ENCODE peak calls at places on chromosomes 6 and 20, in four cellular contexts. One of them, this sample, is unnamed.

GRCh38 chr6:83097204-83097603 is 29.7 kb downstream of the DOP1A start:
- DNase-seq in HepG2: no peak
- DNase-seq in HCT116: no peak
- DNase-seq in K562: no peak
- DNase-seq in this sample: no peak

GRCh38 chr20:12170406-12170805 is 252.7 kb downstream of the BTBD3 start:
- DNase-seq in HCT116: no peak
- DNase-seq in HepG2: no peak
- DNase-seq in K562: no peak
- DNase-seq in this sample: no peak

GRCh38 chr6:55304747-55305146 is 22.5 kb upstream of the GFRAL start:
- DNase-seq in HepG2: no peak
- DNase-seq in K562: no peak
- DNase-seq in HCT116: no peak
- DNase-seq in this sample: no peak

GRCh38 chr6:32177788-32178546 is at the start of gene RNF5:
- DNase-seq in HepG2: peak
- DNase-seq in K562: peak
- DNase-seq in HCT116: peak
- DNase-seq in this sample: peak

GRCh38 chr20:56924976-56925695 is 296.0 kb downstream of the TFAP2C start:
- DNase-seq in K562: no peak
- DNase-seq in HCT116: no peak
- DNase-seq in HepG2: no peak
- DNase-seq in this sample: no peak

GRCh38 chr20:25148181-25148981 is 47.1 kb upstream of the ENTPD6 start:
- DNase-seq in K562: no peak
- DNase-seq in HCT116: no peak
- DNase-seq in HepG2: no peak
- DNase-seq in this sample: no peak

GRCh38 chr6:144416244-144416643 is 131.1 kb downstream of the UTRN start:
- DNase-seq in K562: no peak
- DNase-seq in HCT116: no peak
- DNase-seq in HepG2: no peak
- DNase-seq in this sample: no peak

GRCh38 chr6:25178336-25178735 is 100.8 kb upstream of the CARMIL1 start:
- DNase-seq in HCT116: no peak
- DNase-seq in K562: no peak
- DNase-seq in HepG2: no peak
- DNase-seq in this sample: no peak

GRCh38 chr6:41575598-41575997 is 29.4 kb downstream of the FOXP4 start:
- DNase-seq in K562: no peak
- DNase-seq in HCT116: no peak
- DNase-seq in HepG2: no peak
- DNase-seq in this sample: no peak

GRCh38 chr20:18496740-18497592 is at the start of gene RBBP9:
- DNase-seq in HCT116: peak
- DNase-seq in K562: peak
- DNase-seq in HepG2: peak
- DNase-seq in this sample: peak

GRCh38 chr6:140586426-140587061 is 1212.1 kb upstream of the CITED2 start:
- DNase-seq in K562: no peak
- DNase-seq in HepG2: no peak
- DNase-seq in HCT116: no peak
- DNase-seq in this sample: no peak

GRCh38 chr6:118387921-118388701 is 160.0 kb upstream of the PLN start:
- DNase-seq in HCT116: peak
- DNase-seq in K562: no peak
- DNase-seq in HepG2: no peak
- DNase-seq in this sample: peak

GRCh38 chr6:133895573-133896343 is 6.8 kb downstream of the TCF21 start:
- DNase-seq in HCT116: no peak
- DNase-seq in K562: no peak
- DNase-seq in HepG2: no peak
- DNase-seq in this sample: no peak

GRCh38 chr6:97917369-97917768 is 634.4 kb upstream of the MMS22L start:
- DNase-seq in HepG2: no peak
- DNase-seq in K562: no peak
- DNase-seq in HCT116: no peak
- DNase-seq in this sample: no peak

GRCh38 chr6:1382883-1383728 is 6.3 kb upstream of the FOXF2 start:
- DNase-seq in HCT116: no peak
- DNase-seq in HepG2: no peak
- DNase-seq in K562: no peak
- DNase-seq in this sample: no peak

GRCh38 chr20:42218566-42218965 is 600.4 kb upstream of the CHD6 start:
- DNase-seq in HepG2: no peak
- DNase-seq in K562: no peak
- DNase-seq in HCT116: no peak
- DNase-seq in this sample: no peak

GRCh38 chr6:14068133-14068532 is 49.4 kb upstream of the CD83 start:
- DNase-seq in K562: no peak
- DNase-seq in HepG2: no peak
- DNase-seq in HCT116: no peak
- DNase-seq in this sample: no peak

GRCh38 chr6:52576054-52576391 is 837 bp downstream of the TRAM2 start:
- DNase-seq in HCT116: no peak
- DNase-seq in K562: no peak
- DNase-seq in HepG2: no peak
- DNase-seq in this sample: no peak

GRCh38 chr6:34491091-34491430 is 25.2 kb downstream of the PACSIN1 start:
- DNase-seq in HCT116: no peak
- DNase-seq in K562: peak
- DNase-seq in HepG2: no peak
- DNase-seq in this sample: no peak

GRCh38 chr6:34957184-34957904 is 68.3 kb downstream of the ANKS1A start:
- DNase-seq in K562: no peak
- DNase-seq in HCT116: no peak
- DNase-seq in HepG2: no peak
- DNase-seq in this sample: no peak

GRCh38 chr20:32605167-32605656 is 20.1 kb upstream of the NOL4L start:
- DNase-seq in HCT116: no peak
- DNase-seq in HepG2: no peak
- DNase-seq in K562: no peak
- DNase-seq in this sample: no peak

GRCh38 chr20:8129211-8129986 is 2.7 kb upstream of the PLCB1 start:
- DNase-seq in HepG2: peak
- DNase-seq in K562: no peak
- DNase-seq in HCT116: no peak
- DNase-seq in this sample: no peak

GRCh38 chr6:145506554-145506953 is 228.8 kb downstream of the EPM2A start:
- DNase-seq in HCT116: no peak
- DNase-seq in K562: no peak
- DNase-seq in HepG2: no peak
- DNase-seq in this sample: no peak

GRCh38 chr20:45254867-45255266 is 503 bp upstream of the SLPI start:
- DNase-seq in HCT116: no peak
- DNase-seq in HepG2: peak
- DNase-seq in K562: no peak
- DNase-seq in this sample: no peak

GRCh38 chr6:164200071-164200470 is 785.6 kb downstream of the QKI start:
- DNase-seq in K562: no peak
- DNase-seq in HCT116: no peak
- DNase-seq in HepG2: no peak
- DNase-seq in this sample: no peak

GRCh38 chr6:77926198-77926752 is 273.4 kb downstream of the MEI4 start:
- DNase-seq in HCT116: peak
- DNase-seq in K562: no peak
- DNase-seq in HepG2: peak
- DNase-seq in this sample: no peak

GRCh38 chr6:124753001-124753400 is 209.2 kb upstream of the RNF217 start:
- DNase-seq in K562: no peak
- DNase-seq in HepG2: no peak
- DNase-seq in HCT116: no peak
- DNase-seq in this sample: no peak

GRCh38 chr20:53839423-53840176 is 230.8 kb downstream of the BCAS1 start:
- DNase-seq in K562: no peak
- DNase-seq in HCT116: no peak
- DNase-seq in HepG2: no peak
- DNase-seq in this sample: no peak

GRCh38 chr6:105291525-105291924 is 111.4 kb downstream of the PREP start:
- DNase-seq in K562: no peak
- DNase-seq in HepG2: no peak
- DNase-seq in HCT116: no peak
- DNase-seq in this sample: no peak

GRCh38 chr6:112881027-112881426 is 533.9 kb downstream of the RFPL4B start:
- DNase-seq in HCT116: no peak
- DNase-seq in HepG2: no peak
- DNase-seq in K562: peak
- DNase-seq in this sample: no peak

GRCh38 chr6:138864343-138864890 is 68.5 kb downstream of the ECT2L start:
- DNase-seq in HCT116: no peak
- DNase-seq in K562: no peak
- DNase-seq in HepG2: no peak
- DNase-seq in this sample: no peak

GRCh38 chr6:41678511-41679084 is 40.3 kb downstream of the MDFI start:
- DNase-seq in HCT116: no peak
- DNase-seq in HepG2: no peak
- DNase-seq in K562: no peak
- DNase-seq in this sample: no peak

GRCh38 chr6:46175976-46176375 is 5.2 kb upstream of the ENPP5 start:
- DNase-seq in K562: no peak
- DNase-seq in HepG2: no peak
- DNase-seq in HCT116: no peak
- DNase-seq in this sample: no peak

GRCh38 chr6:82362868-82363267 is 749 bp upstream of the TPBG start:
- DNase-seq in HepG2: no peak
- DNase-seq in HCT116: no peak
- DNase-seq in K562: no peak
- DNase-seq in this sample: no peak

GRCh38 chr6:89297695-89298351 is 17.3 kb downstream of the GABRR2 start:
- DNase-seq in HCT116: peak
- DNase-seq in K562: peak
- DNase-seq in HepG2: peak
- DNase-seq in this sample: peak

DNA sequence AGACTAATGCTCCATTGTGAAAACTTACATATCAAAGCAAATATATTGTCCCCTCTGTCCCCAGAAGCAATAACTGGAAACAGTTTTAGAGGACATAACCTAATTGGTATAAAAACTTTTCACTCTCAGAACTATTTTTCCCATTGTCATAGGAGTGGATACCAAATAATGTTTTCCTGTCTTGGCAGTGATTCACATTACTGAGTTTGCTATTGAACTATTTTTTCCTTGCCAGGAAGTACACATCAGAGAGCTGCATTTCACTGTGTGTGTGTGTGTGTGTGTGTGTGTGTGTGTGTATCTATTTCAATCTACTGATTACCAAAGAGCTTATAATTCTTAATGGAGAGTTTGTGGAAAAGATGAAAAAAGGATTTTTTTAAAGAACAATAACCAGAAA is 45.4 kb downstream of the AKAP12 start:
- DNase-seq in K562: no peak
- DNase-seq in HCT116: no peak
- DNase-seq in HepG2: no peak
- DNase-seq in this sample: no peak
- TF ChIP-seq TCF7L2 in K562: no peak
- TF ChIP-seq TCF7L2 in HCT116: no peak
- TF ChIP-seq TCF7L2 in HepG2: no peak
- TF ChIP-seq TCF7L2 in this sample: no peak

DNA sequence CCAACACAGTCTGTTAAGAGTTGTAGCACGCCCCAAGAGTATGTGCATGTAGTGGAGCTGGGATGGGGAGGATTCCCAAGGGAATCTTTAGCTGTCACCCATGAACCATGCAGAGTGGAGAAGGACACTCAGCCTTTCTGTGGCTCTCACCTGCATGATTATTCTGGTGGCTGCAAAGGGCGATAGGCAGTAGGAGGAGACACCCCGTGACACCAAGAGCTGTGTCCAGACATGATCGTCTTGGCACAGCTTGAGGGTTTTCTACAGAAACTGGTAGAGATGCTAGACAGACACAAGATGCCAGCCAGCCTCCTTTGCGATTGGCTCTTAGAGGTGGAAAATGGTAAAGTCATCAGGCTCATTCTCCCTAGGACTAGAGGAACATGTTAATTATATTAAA is 3.1 kb upstream of the CSE1L start:
- DNase-seq in HCT116: no peak
- DNase-seq in K562: no peak
- DNase-seq in HepG2: no peak
- DNase-seq in this sample: no peak
- H3K27ac ChIP-seq in HCT116: no peak
- H3K27ac ChIP-seq in K562: no peak
- H3K27ac ChIP-seq in HepG2: no peak
- H3K27ac ChIP-seq in this sample: no peak

DNA sequence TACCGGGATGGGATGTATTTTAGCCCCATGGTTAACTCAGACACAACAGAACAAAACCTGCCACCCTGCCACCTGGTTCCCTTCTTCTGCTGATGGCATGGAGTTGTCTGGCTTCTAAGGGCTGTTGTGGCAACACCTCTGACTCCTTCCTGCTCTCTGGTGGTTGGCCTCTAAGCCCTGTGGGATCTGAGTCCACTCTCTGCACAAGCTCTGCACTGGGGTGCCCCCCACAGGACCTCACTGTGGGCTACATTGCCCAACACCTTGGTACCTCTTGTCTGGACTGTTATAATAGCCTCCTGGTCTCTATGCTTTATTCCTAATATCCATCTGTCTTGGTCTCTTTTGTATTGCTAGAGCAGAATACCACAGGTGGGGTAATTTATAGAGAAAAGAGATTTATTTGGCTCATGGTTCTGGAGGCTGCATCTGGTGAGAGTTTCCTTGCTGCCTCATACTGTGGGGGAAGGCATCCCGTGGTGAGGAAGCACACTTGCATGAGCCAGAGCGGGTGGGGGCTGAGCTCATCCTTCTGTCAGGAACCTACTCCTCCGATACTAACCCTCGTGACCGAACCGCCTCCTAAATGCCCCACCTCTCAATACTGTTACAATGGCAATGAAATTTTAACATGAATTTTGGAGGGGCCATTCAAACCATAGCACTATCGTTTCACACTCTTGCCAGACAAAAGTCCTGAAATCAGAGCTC is 127.1 kb downstream of the PAX1 start:
- DNase-seq in K562: no peak
- DNase-seq in HepG2: no peak
- DNase-seq in HCT116: no peak
- DNase-seq in this sample: no peak
- TF ChIP-seq TCF7L2 in K562: no peak
- TF ChIP-seq TCF7L2 in HepG2: no peak
- TF ChIP-seq TCF7L2 in HCT116: no peak
- TF ChIP-seq TCF7L2 in this sample: no peak

GRCh38 chr20:59153355-59153681 is 10.3 kb upstream of the ZNF831 start:
- DNase-seq in K562: no peak
- DNase-seq in HepG2: no peak
- DNase-seq in HCT116: no peak
- DNase-seq in this sample: no peak
- H3K27ac ChIP-seq in K562: no peak
- H3K27ac ChIP-seq in HepG2: no peak
- H3K27ac ChIP-seq in HCT116: no peak
- H3K27ac ChIP-seq in this sample: no peak

DNA sequence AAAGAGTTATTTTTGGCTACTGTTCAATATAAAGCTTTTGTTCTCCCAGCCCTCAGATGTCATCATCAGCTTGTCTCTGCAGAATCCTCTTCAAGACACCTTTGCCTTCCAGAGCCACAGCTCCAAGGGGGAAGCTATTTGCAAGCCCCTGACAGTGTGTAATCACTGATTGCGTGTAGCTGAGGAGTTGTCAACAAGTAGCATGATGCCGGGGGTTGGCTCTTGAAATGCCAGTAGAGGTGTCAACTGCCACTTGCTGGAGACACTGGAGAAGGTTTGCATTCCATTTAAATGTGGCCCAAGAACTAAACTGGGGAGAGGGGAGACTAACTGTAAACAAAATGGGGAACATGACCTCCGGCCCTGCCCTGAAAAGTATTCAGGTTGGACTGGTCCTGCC is 44.3 kb upstream of the PDYN start:
- DNase-seq in K562: no peak
- DNase-seq in HepG2: no peak
- DNase-seq in HCT116: no peak
- DNase-seq in this sample: no peak
- TF ChIP-seq TCF7L2 in K562: no peak
- TF ChIP-seq TCF7L2 in HepG2: no peak
- TF ChIP-seq TCF7L2 in HCT116: no peak
- TF ChIP-seq TCF7L2 in this sample: no peak